ENCODE peak calls at places on chromosome X, in ten cellular contexts. O, N, M, G, J, U, I, E, T and Q are unnamed samples.

GRCh38 chrX:44260609-44261008 is 82.9 kb downstream of the EFHC2 start:
- DNase-seq in O (no peak), N (no peak), M (no peak), G (no peak), J (no peak), U (no peak), I (no peak), E (no peak), T (no peak), Q (no peak)

GRCh38 chrX:132171478-132171877 is 43.7 kb upstream of the FRMD7 start:
- DNase-seq in O (no peak), N (no peak), M (no peak), G (peak), J (no peak), U (no peak), I (no peak), E (no peak), T (no peak), Q (no peak)

GRCh38 chrX:42686296-42686695 is 91.7 kb downstream of the PPP1R2C start:
- DNase-seq in O (no peak), N (peak), M (no peak), G (no peak), J (no peak), U (no peak), I (no peak), E (no peak), T (no peak), Q (no peak)

GRCh38 chrX:12011075-12011474 is 127.2 kb upstream of the FRMPD4 start:
- DNase-seq in O (no peak), N (peak), M (no peak), G (no peak), J (no peak), U (no peak), I (no peak), E (no peak), T (no peak), Q (no peak)

GRCh38 chrX:143206961-143207360 is 181.2 kb downstream of the SPANXN4 start:
- DNase-seq in O (no peak), N (no peak), M (no peak), G (no peak), J (no peak), U (no peak), I (no peak), E (no peak), T (no peak), Q (no peak)

GRCh38 chrX:650274-650673 is 19.7 kb downstream of the SHOX start:
- DNase-seq in O (no peak), N (no peak), M (no peak), G (no peak), J (no peak), U (no peak), I (no peak), E (no peak), T (no peak), Q (no peak)

GRCh38 chrX:54817220-54817820 is 9.8 kb downstream of the MAGED2 start:
- DNase-seq in O (no peak), N (no peak), M (no peak), G (no peak), J (no peak), U (no peak), I (no peak), E (no peak), T (no peak), Q (no peak)

GRCh38 chrX:150967786-150968185 is 15.3 kb upstream of the HMGB3 start:
- DNase-seq in O (no peak), N (no peak), M (no peak), G (no peak), J (no peak), U (no peak), I (no peak), E (no peak), T (no peak), Q (no peak)

GRCh38 chrX:151396042-151396826 is 772 bp upstream of the VMA21 start:
- DNase-seq in O (peak), N (peak), M (no peak), G (peak), J (no peak), U (no peak), I (no peak), E (no peak), T (no peak), Q (peak)